ENCODE peak calls at places on chromosomes 2 and 18, in seven cellular contexts. X is mesothelial cell of epicardium; K is activated CD4-positive, CD25-positive, alpha-beta regulatory T cell treated with anti-CD3 and anti-CD28 coated beads, Interleukin-2, amount 50 U/mL, for 16 hours; E is GM03348; A is T follicular helper cell; H is AG08396; J is activated naive CD4-positive, alpha-beta T cell treated with anti-CD3 and anti-CD28 coated beads, Interleukin-2, amount 50 U/mL, for 16 hours. Z is an unnamed sample.

GRCh38 chr2:70962885-70963878 is 15.2 kb upstream of the ANKRD53 start:
- DNase-seq in X (peak), K (no peak), E (no peak), A (no peak), H (no peak), J (no peak), Z (no peak)

GRCh38 chr18:136433-136832 is 21.9 kb upstream of the USP14 start:
- DNase-seq in X (no peak), K (no peak), E (no peak), A (no peak), H (no peak), J (peak), Z (no peak)

GRCh38 chr2:170122883-170123547 is 54.9 kb upstream of the MYO3B start:
- DNase-seq in X (no peak), K (no peak), E (no peak), A (no peak), H (peak), J (no peak), Z (no peak)

GRCh38 chr2:218259099-218259921 is 1.5 kb upstream of the GPBAR1 start:
- DNase-seq in X (no peak), K (no peak), E (peak), A (no peak), H (peak), J (no peak), Z (no peak)

GRCh38 chr18:3481696-3482210 is 31.8 kb downstream of the TGIF1 start:
- DNase-seq in X (no peak), K (no peak), E (peak), A (no peak), H (peak), J (peak), Z (no peak)

GRCh38 chr2:100887039-100887578 is 67.2 kb downstream of the NPAS2 start:
- DNase-seq in X (no peak), K (no peak), E (no peak), A (no peak), H (no peak), J (no peak), Z (no peak)

GRCh38 chr2:103784271-103784670 is 1022.4 kb downstream of the TMEM182 start:
- DNase-seq in X (no peak), K (no peak), E (no peak), A (no peak), H (no peak), J (no peak), Z (no peak)

GRCh38 chr2:221758076-221758475 is 186.0 kb upstream of the EPHA4 start:
- DNase-seq in X (no peak), K (no peak), E (no peak), A (no peak), H (no peak), J (no peak), Z (no peak)

GRCh38 chr2:207148025-207148424 is 17.7 kb downstream of the KLF7 start:
- DNase-seq in X (no peak), K (no peak), E (peak), A (no peak), H (no peak), J (no peak), Z (peak)

GRCh38 chr2:172084484-172084733 is 898 bp upstream of the DLX1 start:
- DNase-seq in X (no peak), K (no peak), E (no peak), A (no peak), H (no peak), J (no peak), Z (peak)

GRCh38 chr18:71028285-71028762 is 739.5 kb downstream of the SOCS6 start:
- DNase-seq in X (no peak), K (no peak), E (no peak), A (no peak), H (no peak), J (no peak), Z (peak)

GRCh38 chr18:48997985-48998831 is 47.4 kb upstream of the SMAD7 start:
- DNase-seq in X (no peak), K (no peak), E (peak), A (no peak), H (peak), J (no peak), Z (peak)

GRCh38 chr2:10059016-10059351 is 15.6 kb downstream of the KLF11 start:
- DNase-seq in X (no peak), K (no peak), E (no peak), A (no peak), H (no peak), J (no peak), Z (no peak)